ENCODE peak calls at places on chromosome 22, in five cellular contexts. O is omental fat pad, K is hepatocyte, T is testis, H is AG10803. G is an unnamed sample.

GRCh38 chr22:44580756-44581435 is 82.9 kb upstream of the RTL6 start:
- DNase-seq in O (peak), K (no peak), T (no peak), H (no peak), G (peak)

GRCh38 chr22:39253427-39254070 is 8.8 kb upstream of the PDGFB start:
- DNase-seq in O (no peak), K (peak), T (peak), H (peak), G (no peak)

GRCh38 chr22:40654522-40655167 is 18.1 kb upstream of the MRTFA start:
- DNase-seq in O (no peak), K (peak), T (peak), H (peak), G (no peak)

GRCh38 chr22:19705181-19705934 is 8.9 kb upstream of the SEPTIN5 start:
- DNase-seq in O (no peak), K (peak), T (peak), H (no peak), G (no peak)

GRCh38 chr22:45420539-45420938 is 7.0 kb downstream of the RIBC2 start:
- DNase-seq in O (no peak), K (no peak), T (no peak), H (no peak), G (no peak)

GRCh38 chr22:30636226-30637077 is 871 bp downstream of the SLC35E4 start:
- DNase-seq in O (no peak), K (no peak), T (no peak), H (peak), G (peak)

GRCh38 chr22:17575681-17576080 is 12.4 kb downstream of the SLC25A18 start:
- DNase-seq in O (no peak), K (no peak), T (no peak), H (peak), G (no peak)

GRCh38 chr22:32175751-32176644 is 16.9 kb upstream of the C22orf42 start:
- DNase-seq in O (no peak), K (no peak), T (no peak), H (no peak), G (no peak)

GRCh38 chr22:45631140-45631539 is 40.5 kb upstream of the ATXN10 start:
- DNase-seq in O (no peak), K (no peak), T (no peak), H (no peak), G (no peak)

GRCh38 chr22:32910358-32910757 is 108.9 kb downstream of the TIMP3 start:
- DNase-seq in O (no peak), K (no peak), T (no peak), H (no peak), G (no peak)

GRCh38 chr22:30506507-30506968 is 1.0 kb upstream of the SEC14L4 start:
- DNase-seq in O (no peak), K (no peak), T (peak), H (no peak), G (no peak)

GRCh38 chr22:25729016-25729415 is 13.0 kb upstream of the MYO18B start:
- DNase-seq in O (no peak), K (no peak), T (no peak), H (no peak), G (no peak)

GRCh38 chr22:20497426-20497825 is 1.8 kb upstream of the KLHL22 start:
- DNase-seq in O (no peak), K (no peak), T (no peak), H (no peak), G (no peak)

GRCh38 chr22:20111045-20111688 is 4.7 kb upstream of the RANBP1 start:
- DNase-seq in O (no peak), K (peak), T (no peak), H (peak), G (no peak)

GRCh38 chr22:30634477-30635233 is 926 bp upstream of the SLC35E4 start:
- DNase-seq in O (peak), K (peak), T (peak), H (peak), G (peak)

GRCh38 chr22:45911601-45912271 is 65.2 kb downstream of the WNT7B start:
- DNase-seq in O (no peak), K (no peak), T (no peak), H (peak), G (no peak)

GRCh38 chr22:46596032-46596441 is 24.1 kb upstream of the GRAMD4 start:
- DNase-seq in O (no peak), K (peak), T (no peak), H (peak), G (no peak)

GRCh38 chr22:44276706-44277403 is 35.9 kb downstream of the SHISAL1 start:
- DNase-seq in O (no peak), K (no peak), T (no peak), H (no peak), G (no peak)

GRCh38 chr22:33076368-33076767 is 18.2 kb upstream of the SYN3 start:
- DNase-seq in O (no peak), K (peak), T (no peak), H (no peak), G (no peak)

GRCh38 chr22:39690901-39691620 is 120.5 kb downstream of the CACNA1I start:
- DNase-seq in O (no peak), K (peak), T (peak), H (no peak), G (no peak)

GRCh38 chr22:46731246-46732040 is 6.6 kb downstream of the CERK start:
- DNase-seq in O (no peak), K (peak), T (peak), H (peak), G (no peak)

GRCh38 chr22:43850529-43850928 is 11.8 kb downstream of the SULT4A1 start:
- DNase-seq in O (no peak), K (no peak), T (no peak), H (no peak), G (no peak)

GRCh38 chr22:39721456-39722325 is 151.1 kb downstream of the CACNA1I start:
- DNase-seq in O (no peak), K (no peak), T (peak), H (no peak), G (no peak)

GRCh38 chr22:44914026-44914721 is 95.6 kb downstream of the PHF21B start:
- DNase-seq in O (no peak), K (no peak), T (no peak), H (no peak), G (no peak)

GRCh38 chr22:29039148-29039547 is 22.5 kb downstream of the C22orf31 start:
- DNase-seq in O (no peak), K (no peak), T (no peak), H (no peak), G (no peak)

GRCh38 chr22:40046126-40046525 is 51.4 kb downstream of the FAM83F start:
- DNase-seq in O (no peak), K (no peak), T (no peak), H (no peak), G (no peak)

GRCh38 chr22:25159028-25159427 is 40.6 kb upstream of the CRYBB3 start:
- DNase-seq in O (no peak), K (no peak), T (no peak), H (no peak), G (no peak)

GRCh38 chr22:30870451-30871345 is 97.9 kb downstream of the MORC2 start:
- DNase-seq in O (no peak), K (no peak), T (no peak), H (no peak), G (no peak)

GRCh38 chr22:44876921-44877320 is 124.5 kb downstream of the ARHGAP8 start:
- DNase-seq in O (no peak), K (no peak), T (no peak), H (no peak), G (no peak)

GRCh38 chr22:45563362-45564040 is 60.8 kb downstream of the FBLN1 start:
- DNase-seq in O (no peak), K (no peak), T (no peak), H (no peak), G (no peak)

GRCh38 chr22:23401910-23402274 is 178.2 kb downstream of the IGLL1 start:
- DNase-seq in O (no peak), K (no peak), T (peak), H (no peak), G (no peak)

GRCh38 chr22:17370036-17370765 is 941 bp downstream of the CECR2 start:
- DNase-seq in O (no peak), K (peak), T (peak), H (no peak), G (no peak)

GRCh38 chr22:38879961-38880360 is 7.9 kb upstream of the CBX6 start:
- DNase-seq in O (no peak), K (no peak), T (no peak), H (no peak), G (no peak)

GRCh38 chr22:46966495-46966845 is 204.0 kb downstream of the TBC1D22A start:
- DNase-seq in O (no peak), K (no peak), T (no peak), H (peak), G (no peak)

GRCh38 chr22:50244420-50245213 is at the start of gene TUBGCP6:
- DNase-seq in O (peak), K (peak), T (peak), H (peak), G (peak)

GRCh38 chr22:50245214-50246072 is 620 bp upstream of the TUBGCP6 start:
- DNase-seq in O (no peak), K (no peak), T (no peak), H (no peak), G (no peak)

GRCh38 chr22:50248192-50249084 is 2.6 kb downstream of the HDAC10 start:
- DNase-seq in O (no peak), K (no peak), T (no peak), H (no peak), G (no peak)

GRCh38 chr22:50247748-50248147 is 2.9 kb upstream of the TUBGCP6 start:
- DNase-seq in O (no peak), K (no peak), T (peak), H (peak), G (peak)

DNA sequence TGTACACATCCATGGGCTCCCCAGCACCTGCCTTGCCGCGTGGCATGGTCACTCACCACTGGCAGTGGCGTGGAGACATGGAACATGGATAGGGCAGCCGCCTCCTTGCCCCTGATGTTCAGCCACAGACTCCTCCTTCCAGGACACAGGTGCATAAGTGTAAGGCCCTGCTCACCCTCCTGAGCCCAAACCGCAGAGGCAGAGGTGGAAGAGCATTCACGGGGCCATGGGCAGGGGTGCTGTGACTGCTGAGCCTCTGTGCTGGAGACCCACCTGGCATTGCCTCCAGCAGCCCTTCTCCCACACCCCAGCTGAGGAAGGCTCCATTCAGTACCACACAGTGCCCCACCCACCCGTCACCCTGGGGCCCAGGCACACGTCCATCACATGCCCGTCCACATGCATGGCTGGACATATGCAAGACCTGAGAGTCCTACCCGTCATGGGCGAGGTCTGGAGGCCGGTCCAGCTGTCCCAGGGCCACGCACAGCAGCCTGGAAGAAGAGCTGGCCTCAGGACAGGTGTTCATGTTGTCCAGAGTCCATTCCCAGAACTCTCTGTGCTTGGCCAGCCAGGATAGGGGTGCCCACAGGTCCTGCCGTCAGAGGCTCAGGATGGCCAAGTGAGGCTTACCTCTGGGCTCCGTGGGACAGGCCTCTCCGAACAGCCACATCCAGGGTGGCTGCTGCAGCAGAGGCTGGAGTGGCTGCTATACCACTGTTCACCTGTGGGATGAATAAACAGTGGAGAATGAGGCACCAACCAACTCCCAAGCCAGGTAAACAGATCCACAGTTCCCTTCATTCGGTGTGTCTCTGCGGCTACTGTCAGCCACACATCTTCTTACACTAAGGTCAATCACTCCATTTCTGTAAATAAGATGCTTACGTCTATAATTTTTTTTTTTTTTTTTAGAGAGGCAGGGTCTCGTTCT is 1.7 kb upstream of the TUBGCP6 start:
- DNase-seq in O (no peak), K (no peak), T (no peak), H (no peak), G (no peak)
- TF ChIP-seq CTCF in O (no peak), K (no peak), T (no peak), H (peak), G (no peak)

GRCh38 chr22:37728620-37729019 is 31.8 kb downstream of the TRIOBP start:
- DNase-seq in O (no peak), K (no peak), T (no peak), H (no peak), G (no peak)

GRCh38 chr22:37725551-37726239 is 28.8 kb downstream of the TRIOBP start:
- DNase-seq in O (no peak), K (no peak), T (no peak), H (no peak), G (no peak)

GRCh38 chr22:37731804-37732471 is 35.1 kb downstream of the TRIOBP start:
- DNase-seq in O (no peak), K (peak), T (no peak), H (no peak), G (no peak)

GRCh38 chr22:37726240-37726887 is 29.5 kb downstream of the TRIOBP start:
- DNase-seq in O (no peak), K (no peak), T (no peak), H (peak), G (no peak)
- TF ChIP-seq CTCF in O (no peak), K (no peak), T (peak), H (peak), G (no peak)

GRCh38 chr22:41688365-41689211 is at the start of gene SNU13:
- DNase-seq in O (peak), K (peak), T (peak), H (peak), G (peak)
- TF ChIP-seq CTCF in O (no peak), K (no peak), T (peak), H (no peak), G (no peak)

GRCh38 chr22:35910013-35910860 is 118.4 kb downstream of the RBFOX2 start:
- DNase-seq in O (no peak), K (no peak), T (no peak), H (peak), G (no peak)
- TF ChIP-seq CTCF in O (no peak), K (no peak), T (no peak), H (no peak), G (no peak)

GRCh38 chr22:48138855-48139254 is 1376.4 kb downstream of the TBC1D22A start:
- DNase-seq in O (no peak), K (no peak), T (no peak), H (no peak), G (no peak)

GRCh38 chr22:48139776-48140175 is 1377.3 kb downstream of the TBC1D22A start:
- DNase-seq in O (no peak), K (no peak), T (no peak), H (no peak), G (no peak)

GRCh38 chr22:48137640-48138039 is 1375.2 kb downstream of the TBC1D22A start:
- DNase-seq in O (no peak), K (no peak), T (no peak), H (no peak), G (no peak)

GRCh38 chr22:48140261-48140660 is 1377.8 kb downstream of the TBC1D22A start:
- DNase-seq in O (no peak), K (no peak), T (no peak), H (no peak), G (no peak)

GRCh38 chr22:48138427-48138826 is 1376.0 kb downstream of the TBC1D22A start:
- DNase-seq in O (no peak), K (no peak), T (no peak), H (no peak), G (no peak)
- TF ChIP-seq CTCF in O (no peak), K (no peak), T (no peak), H (no peak), G (no peak)

GRCh38 chr22:37419370-37419915 is 7.8 kb downstream of the ELFN2 start:
- DNase-seq in O (no peak), K (no peak), T (no peak), H (no peak), G (no peak)

GRCh38 chr22:37417264-37417663 is 10.0 kb downstream of the ELFN2 start:
- DNase-seq in O (no peak), K (no peak), T (no peak), H (no peak), G (no peak)

GRCh38 chr22:37417737-37418348 is 9.4 kb downstream of the ELFN2 start:
- DNase-seq in O (no peak), K (no peak), T (no peak), H (no peak), G (no peak)

GRCh38 chr22:37419916-37420655 is 7.2 kb downstream of the ELFN2 start:
- DNase-seq in O (no peak), K (peak), T (no peak), H (no peak), G (no peak)

DNA sequence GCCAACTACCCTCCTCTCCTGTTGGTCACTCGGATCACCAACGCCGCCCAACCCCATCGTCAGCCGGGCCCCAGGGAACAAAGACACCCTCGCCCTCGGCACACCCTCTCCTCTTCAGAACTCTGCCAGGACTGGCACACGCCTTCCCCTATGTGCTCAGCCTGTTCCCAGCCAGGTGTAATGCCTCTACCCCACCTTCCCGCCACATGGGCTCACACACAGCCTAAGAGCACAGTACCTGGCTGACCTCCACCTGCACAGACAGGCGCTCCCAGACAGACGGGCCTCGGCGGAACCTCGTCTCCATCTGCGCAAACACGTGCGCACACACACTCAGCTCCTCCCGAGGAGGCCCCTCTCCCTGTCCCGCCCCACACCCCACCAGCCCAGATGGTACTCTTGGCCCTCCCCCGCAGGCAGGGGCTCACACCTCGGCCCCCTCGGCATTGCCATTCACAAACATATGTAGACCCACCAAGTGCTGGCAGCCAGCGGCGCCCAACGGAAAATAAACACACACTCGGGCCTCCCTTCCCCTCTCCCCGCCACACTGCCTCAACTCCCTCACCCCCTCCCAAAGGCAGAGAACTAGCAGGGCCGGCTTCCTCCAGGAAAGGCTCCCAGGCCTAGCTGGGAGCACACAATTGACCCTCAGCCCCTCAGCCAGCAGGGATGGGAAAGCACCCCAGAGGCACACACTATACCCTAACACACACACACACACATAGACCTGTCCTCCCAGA is 8.5 kb downstream of the ELFN2 start:
- DNase-seq in O (no peak), K (no peak), T (no peak), H (no peak), G (no peak)
- TF ChIP-seq CTCF in O (no peak), K (no peak), T (no peak), H (no peak), G (no peak)

GRCh38 chr22:27596133-27596905 is 205.2 kb downstream of the MN1 start:
- DNase-seq in O (no peak), K (no peak), T (no peak), H (no peak), G (no peak)

GRCh38 chr22:27598792-27599191 is 202.8 kb downstream of the MN1 start:
- DNase-seq in O (no peak), K (no peak), T (no peak), H (no peak), G (no peak)

GRCh38 chr22:27594474-27595134 is 207.0 kb downstream of the MN1 start:
- DNase-seq in O (no peak), K (no peak), T (no peak), H (no peak), G (no peak)

GRCh38 chr22:27601195-27601594 is 200.4 kb downstream of the MN1 start:
- DNase-seq in O (no peak), K (no peak), T (no peak), H (no peak), G (no peak)

GRCh38 chr22:27597703-27598444 is 203.7 kb downstream of the MN1 start:
- DNase-seq in O (no peak), K (no peak), T (no peak), H (no peak), G (no peak)
- TF ChIP-seq CTCF in O (no peak), K (no peak), T (no peak), H (no peak), G (no peak)